ENCODE peak calls at places on chromosome 12, in four cellular contexts. Q is HepG2, R is K562, V is GM12878. N is an unnamed sample.

GRCh38 chr12:107045186-107045585 is 48.2 kb downstream of the CRY1 start:
- DNase-seq in Q (no peak), R (no peak), V (no peak), N (no peak)

GRCh38 chr12:65561798-65562382 is 262.4 kb upstream of the HMGA2 start:
- DNase-seq in Q (no peak), R (no peak), V (no peak), N (no peak)

GRCh38 chr12:114399664-114400211 is 6.2 kb downstream of the TBX5 start:
- DNase-seq in Q (no peak), R (no peak), V (no peak), N (peak)

GRCh38 chr12:5305425-5305824 is 126.5 kb upstream of the NTF3 start:
- DNase-seq in Q (no peak), R (no peak), V (no peak), N (no peak)

GRCh38 chr12:26941251-26941650 is 3.0 kb downstream of the FGFR1OP2 start:
- DNase-seq in Q (no peak), R (no peak), V (no peak), N (no peak)

GRCh38 chr12:106140223-106140986 is 1.7 kb upstream of the NUAK1 start:
- DNase-seq in Q (no peak), R (no peak), V (no peak), N (no peak)

GRCh38 chr12:92778525-92778924 is 75.7 kb downstream of the PLEKHG7 start:
- DNase-seq in Q (no peak), R (no peak), V (no peak), N (no peak)

GRCh38 chr12:19916193-19916498 is 452.2 kb upstream of the PDE3A start:
- DNase-seq in Q (no peak), R (no peak), V (no peak), N (no peak)

GRCh38 chr12:24232531-24232930 is 283.1 kb upstream of the SOX5 start:
- DNase-seq in Q (no peak), R (no peak), V (no peak), N (no peak)

GRCh38 chr12:53985358-53985899 is 483 bp downstream of the HOXC10 start:
- DNase-seq in Q (no peak), R (no peak), V (no peak), N (no peak)

GRCh38 chr12:78853231-78853630 is 11.3 kb upstream of the SYT1 start:
- DNase-seq in Q (no peak), R (no peak), V (no peak), N (no peak)

GRCh38 chr12:82832981-82833380 is 146.3 kb downstream of the TMTC2 start:
- DNase-seq in Q (no peak), R (no peak), V (no peak), N (no peak)

GRCh38 chr12:4269279-4269991 is 4.1 kb upstream of the CCND2 start:
- DNase-seq in Q (no peak), R (peak), V (no peak), N (no peak)

GRCh38 chr12:68611094-68611818 is 557 bp downstream of the RAP1B start:
- DNase-seq in Q (no peak), R (peak), V (no peak), N (peak)

GRCh38 chr12:111201036-111201435 is 167.9 kb downstream of the PHETA1 start:
- DNase-seq in Q (no peak), R (no peak), V (no peak), N (no peak)

GRCh38 chr12:53044896-53045571 is 4.8 kb upstream of the TNS2 start:
- DNase-seq in Q (no peak), R (peak), V (no peak), N (no peak)

GRCh38 chr12:23540572-23540971 is 408.9 kb downstream of the SOX5 start:
- DNase-seq in Q (no peak), R (no peak), V (no peak), N (no peak)

GRCh38 chr12:120649442-120650248 is 9.2 kb downstream of the CABP1 start:
- DNase-seq in Q (no peak), R (no peak), V (no peak), N (no peak)

GRCh38 chr12:89016970-89017778 is 335.1 kb downstream of the DUSP6 start:
- DNase-seq in Q (peak), R (peak), V (no peak), N (peak)

GRCh38 chr12:46506198-46506597 is 133.6 kb upstream of the SLC38A2 start:
- DNase-seq in Q (no peak), R (no peak), V (no peak), N (no peak)

GRCh38 chr12:130552483-130552996 is 163.6 kb downstream of the RIMBP2 start:
- DNase-seq in Q (no peak), R (no peak), V (no peak), N (no peak)

GRCh38 chr12:43113153-43113552 is 438.9 kb downstream of the ADAMTS20 start:
- DNase-seq in Q (no peak), R (no peak), V (no peak), N (no peak)

DNA sequence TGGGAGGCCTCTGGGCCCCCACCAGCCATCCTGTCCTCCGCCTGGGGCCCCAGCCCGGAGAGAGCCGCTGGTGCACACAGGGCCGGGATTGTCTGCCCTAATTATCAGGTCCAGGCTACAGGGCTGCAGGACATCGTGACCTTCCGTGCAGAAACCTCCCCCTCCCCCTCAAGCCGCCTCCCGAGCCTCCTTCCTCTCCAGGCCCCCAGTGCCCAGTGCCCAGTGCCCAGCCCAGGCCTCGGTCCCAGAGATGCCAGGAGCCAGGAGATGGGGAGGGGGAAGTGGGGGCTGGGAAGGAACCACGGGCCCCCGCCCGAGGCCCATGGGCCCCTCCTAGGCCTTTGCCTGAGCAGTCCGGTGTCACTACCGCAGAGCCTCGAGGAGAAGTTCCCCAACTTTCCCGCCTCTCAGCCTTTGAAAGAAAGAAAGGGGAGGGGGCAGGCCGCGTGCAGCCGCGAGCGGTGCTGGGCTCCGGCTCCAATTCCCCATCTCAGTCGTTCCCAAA is 612 bp upstream of the GAPDH start:
- DNase-seq in Q (peak), R (peak), V (no peak), N (peak)
- TF ChIP-seq EP300 in Q (no peak), R (no peak), V (no peak), N (no peak)

DNA sequence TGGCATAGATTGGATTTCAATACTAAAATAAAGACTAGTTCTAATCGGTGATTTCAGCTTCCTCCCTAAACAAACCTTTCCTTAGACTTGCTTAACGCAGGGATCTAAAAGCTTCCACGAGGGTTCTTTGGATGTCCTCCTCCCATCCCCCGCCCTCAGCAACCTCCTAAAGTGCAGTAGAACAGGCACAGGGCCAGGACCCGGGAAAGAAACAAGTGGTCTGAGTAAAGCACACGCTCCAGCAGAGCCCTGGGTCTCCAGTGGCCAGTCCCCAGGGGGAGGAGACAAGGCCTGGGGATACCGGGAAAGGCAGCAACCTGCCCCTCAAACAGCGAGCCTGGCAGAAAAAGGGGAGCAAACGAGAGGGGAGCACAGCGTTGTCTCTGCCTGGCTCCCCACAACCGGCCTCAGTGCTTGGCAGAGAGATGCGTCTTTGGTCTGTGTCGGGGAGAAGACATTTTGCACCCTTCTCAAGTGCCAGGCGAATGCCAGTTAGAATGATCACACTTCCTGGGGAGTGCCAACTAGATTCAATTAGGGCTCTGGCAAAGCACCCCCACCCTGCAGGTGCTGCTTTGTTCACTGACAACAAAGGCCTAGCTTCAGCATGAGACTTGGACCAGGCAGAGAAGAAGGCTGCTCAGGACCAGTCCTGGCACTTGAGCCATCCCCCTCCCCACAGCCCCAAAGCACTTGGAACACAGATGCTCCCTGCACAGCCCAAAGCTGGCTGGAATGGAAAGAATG is 17.1 kb upstream of the SLC6A12 start:
- DNase-seq in Q (no peak), R (no peak), V (no peak), N (no peak)
- H3K4me3 ChIP-seq in Q (no peak), R (no peak), V (no peak), N (no peak)

DNA sequence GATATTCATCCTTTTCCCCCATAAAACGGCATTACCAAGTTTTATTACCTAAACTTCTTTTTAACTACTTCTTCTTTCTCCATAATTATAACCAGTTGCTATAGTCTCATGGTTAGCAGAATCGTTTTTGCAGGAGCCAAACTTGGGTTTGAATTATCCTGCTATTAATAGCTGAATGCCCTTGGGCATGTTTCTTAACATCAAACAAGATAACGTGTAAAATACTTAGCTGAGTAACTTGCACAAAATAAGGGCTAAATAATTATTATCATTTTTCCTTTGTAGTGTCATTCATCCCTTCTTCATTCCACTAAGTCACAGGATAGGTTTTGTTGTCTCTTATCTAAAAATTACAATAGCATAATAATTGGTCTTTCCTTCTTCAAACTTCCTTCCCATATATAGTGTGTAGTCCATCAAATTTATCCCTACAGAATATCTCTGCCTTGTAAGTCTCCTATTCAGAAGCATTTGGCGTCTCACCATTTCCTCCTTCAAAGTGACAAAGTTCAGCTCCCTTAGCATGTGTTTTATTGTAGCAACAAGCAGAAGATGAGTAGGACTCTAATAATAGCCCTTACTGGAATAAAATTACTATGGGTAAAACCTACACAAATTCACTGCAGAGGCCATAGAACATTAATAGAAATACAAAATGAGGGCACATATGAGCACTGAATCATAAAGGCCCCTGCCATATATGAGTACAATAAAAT is 63.8 kb downstream of the FAR2 start:
- DNase-seq in Q (no peak), R (no peak), V (no peak), N (no peak)
- TF ChIP-seq ESRRA in Q (no peak), R (no peak), V (no peak), N (no peak)

GRCh38 chr12:112419269-112420133 is 754 bp downstream of the PTPN11 start:
- DNase-seq in Q (peak), R (no peak), V (no peak), N (peak)
- TF ChIP-seq EP300 in Q (peak), R (no peak), V (no peak), N (no peak)

GRCh38 chr12:17148706-17149105 is 542.7 kb upstream of the LMO3 start:
- DNase-seq in Q (no peak), R (no peak), V (no peak), N (peak)
- H3K4me3 ChIP-seq in Q (no peak), R (no peak), V (no peak), N (no peak)

DNA sequence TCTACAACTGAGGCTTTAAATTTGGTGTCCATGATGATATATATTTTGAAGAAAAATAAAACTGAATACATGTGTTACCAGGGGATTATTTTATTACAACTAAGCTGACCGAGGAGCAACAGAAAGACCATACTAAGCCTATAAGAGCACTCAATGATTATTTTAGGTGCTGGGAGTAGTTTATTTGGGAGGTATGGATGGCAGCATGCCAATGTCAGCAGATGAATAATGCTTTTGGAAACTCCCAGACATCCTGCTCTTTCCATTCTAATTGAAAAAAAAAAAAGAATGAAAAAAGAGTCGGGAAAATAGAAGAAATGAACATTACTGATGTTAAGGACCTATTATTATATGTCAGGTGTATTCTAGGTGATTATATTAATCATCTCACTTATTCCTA is 441.2 kb downstream of the BTG1 start:
- DNase-seq in Q (no peak), R (no peak), V (no peak), N (no peak)
- TF ChIP-seq ESRRA in Q (no peak), R (no peak), V (no peak), N (no peak)

GRCh38 chr12:31732926-31733548 is 4.2 kb upstream of the AMN1 start:
- DNase-seq in Q (peak), R (peak), V (peak), N (peak)
- TF ChIP-seq EP300 in Q (no peak), R (peak), V (no peak), N (peak)